ENCODE peak calls at places on chromosomes 12 and 14, in seven cellular contexts. Q is esophagus squamous epithelium, J is suprapubic skin, D is uterus, A is gastrocnemius medialis, B is K562, M is GM12878. K is an unnamed sample.

GRCh38 chr14:70032447-70032846 is 153.2 kb downstream of the SMOC1 start:
- DNase-seq in M (no peak), J (no peak), Q (no peak), B (no peak), D (no peak), A (no peak), K (no peak)

GRCh38 chr12:120662879-120663278 is 22.5 kb downstream of the CABP1 start:
- DNase-seq in J (no peak), Q (no peak), B (no peak), D (no peak), M (peak), A (no peak), K (no peak)

GRCh38 chr12:77847060-77847541 is 16.4 kb downstream of the NAV3 start:
- DNase-seq in M (peak), Q (no peak), B (no peak), D (no peak), J (no peak), A (no peak), K (no peak)

GRCh38 chr14:69357544-69358200 is 40.4 kb downstream of the ERH start:
- DNase-seq in J (no peak), B (no peak), Q (no peak), D (no peak), A (no peak), M (no peak), K (no peak)

GRCh38 chr12:66188584-66189475 is at the start of gene IRAK3:
- DNase-seq in D (peak), J (peak), A (peak), M (no peak), B (no peak), Q (peak), K (peak)

GRCh38 chr14:33464563-33464962 is 486.3 kb downstream of the EGLN3 start:
- DNase-seq in M (no peak), B (no peak), D (no peak), J (no peak), A (no peak), Q (no peak), K (no peak)

GRCh38 chr12:126093911-126094310 is 1028.7 kb downstream of the AACS start:
- DNase-seq in B (peak), M (no peak), D (no peak), Q (no peak), J (no peak), A (no peak), K (no peak)

GRCh38 chr14:102474934-102475333 is 34.6 kb downstream of the ANKRD9 start:
- DNase-seq in B (no peak), M (no peak), D (no peak), A (peak), Q (no peak), J (no peak), K (no peak)

GRCh38 chr12:39239484-39240143 is 203.3 kb downstream of the KIF21A start:
- DNase-seq in A (no peak), Q (no peak), D (no peak), B (no peak), J (no peak), M (no peak), K (no peak)

GRCh38 chr12:95583933-95584332 is 32.7 kb upstream of the USP44 start:
- DNase-seq in D (no peak), M (no peak), B (peak), A (no peak), J (no peak), Q (no peak), K (no peak)

GRCh38 chr12:113190761-113191160 is 5.2 kb downstream of the RITA1 start:
- DNase-seq in M (no peak), J (no peak), D (no peak), B (peak), Q (no peak), A (no peak), K (no peak)

GRCh38 chr12:92604786-92605185 is 98.0 kb upstream of the PLEKHG7 start:
- DNase-seq in A (no peak), Q (no peak), B (no peak), M (no peak), J (no peak), D (no peak), K (no peak)

GRCh38 chr12:10737249-10737648 is 14.1 kb upstream of the YBX3 start:
- DNase-seq in M (no peak), D (no peak), B (no peak), J (no peak), A (no peak), Q (no peak), K (no peak)

GRCh38 chr14:75667099-75667498 is 6.1 kb downstream of the TTLL5 start:
- DNase-seq in J (no peak), D (no peak), Q (no peak), B (no peak), M (no peak), A (no peak), K (no peak)

GRCh38 chr14:22836301-22837058 is at the start of gene MMP14:
- DNase-seq in A (peak), Q (no peak), J (peak), M (no peak), D (peak), B (no peak), K (peak)

GRCh38 chr12:2804390-2805145 is 7.9 kb upstream of the ITFG2 start:
- DNase-seq in D (peak), J (no peak), Q (no peak), M (no peak), B (no peak), A (peak), K (no peak)

GRCh38 chr14:30389134-30389900 is 169.6 kb upstream of the G2E3 start:
- DNase-seq in Q (no peak), J (no peak), D (no peak), A (no peak), M (no peak), B (no peak), K (no peak)

GRCh38 chr14:92603309-92604257 is 90.0 kb downstream of the RIN3 start:
- DNase-seq in M (no peak), Q (no peak), A (peak), J (no peak), D (no peak), B (no peak), K (no peak)

GRCh38 chr12:93197067-93197593 is 180.6 kb upstream of the NUDT4 start:
- DNase-seq in B (no peak), M (no peak), Q (no peak), J (no peak), D (no peak), A (no peak), K (no peak)

GRCh38 chr12:131118366-131118765 is 164.7 kb downstream of the ADGRD1 start:
- DNase-seq in A (no peak), J (peak), B (no peak), M (no peak), D (no peak), Q (no peak), K (no peak)

GRCh38 chr12:94706250-94706661 is 55.9 kb upstream of the TMCC3 start:
- DNase-seq in Q (no peak), D (no peak), M (peak), A (no peak), B (no peak), J (no peak), K (no peak)

GRCh38 chr14:68779761-68780323 is 13.0 kb downstream of the ZFP36L1 start:
- DNase-seq in Q (no peak), M (no peak), A (peak), D (peak), J (peak), B (peak), K (no peak)

GRCh38 chr12:58818546-58818945 is 101.8 kb downstream of the LRIG3 start:
- DNase-seq in A (no peak), J (no peak), D (no peak), B (no peak), Q (no peak), M (no peak), K (no peak)

GRCh38 chr14:58747181-58747580 is 109.4 kb downstream of the DACT1 start:
- DNase-seq in M (no peak), A (peak), D (peak), Q (no peak), B (no peak), J (peak), K (peak)

GRCh38 chr12:47377414-47378221 is 297.9 kb upstream of the AMIGO2 start:
- DNase-seq in D (peak), M (no peak), B (peak), A (peak), J (peak), Q (peak), K (peak)

GRCh38 chr12:94952325-94952724 is 51.2 kb downstream of the NDUFA12 start:
- DNase-seq in A (no peak), J (no peak), Q (no peak), D (no peak), M (no peak), B (no peak), K (peak)

GRCh38 chr12:56914724-56915123 is 19.5 kb downstream of the SDR9C7 start:
- DNase-seq in M (no peak), Q (no peak), J (no peak), B (no peak), D (no peak), A (no peak), K (no peak)

GRCh38 chr12:12004524-12004923 is 66.2 kb upstream of the BCL2L14 start:
- DNase-seq in M (no peak), J (no peak), A (no peak), D (no peak), Q (no peak), B (no peak), K (no peak)

GRCh38 chr12:32002848-32003493 is 43.8 kb downstream of the RESF1 start:
- DNase-seq in J (no peak), B (no peak), M (no peak), Q (no peak), A (no peak), D (no peak), K (no peak)

GRCh38 chr12:130335517-130336392 is 1.9 kb upstream of the PIWIL1 start:
- DNase-seq in B (peak), D (no peak), J (no peak), Q (no peak), M (peak), A (no peak), K (peak)

GRCh38 chr14:103552011-103552797 is 10.3 kb downstream of the BAG5 start:
- DNase-seq in A (peak), B (no peak), J (peak), Q (no peak), D (peak), M (no peak), K (no peak)

GRCh38 chr12:132476421-132476820 is 13.5 kb upstream of the FBRSL1 start:
- DNase-seq in M (no peak), A (no peak), J (no peak), Q (no peak), D (no peak), B (no peak), K (no peak)

GRCh38 chr14:100523131-100523530 is 64.1 kb downstream of the BEGAIN start:
- DNase-seq in B (no peak), D (no peak), M (no peak), A (no peak), Q (no peak), J (peak), K (no peak)

GRCh38 chr12:44246481-44247105 is 410.7 kb downstream of the TMEM117 start:
- DNase-seq in M (no peak), B (no peak), J (no peak), A (no peak), D (no peak), Q (no peak), K (no peak)

GRCh38 chr12:54195736-54196347 is 7.1 kb upstream of the SMUG1 start:
- DNase-seq in D (no peak), Q (no peak), M (no peak), B (peak), A (no peak), J (no peak), K (no peak)

GRCh38 chr12:75048763-75049162 is 160.9 kb downstream of the KCNC2 start:
- DNase-seq in A (no peak), D (no peak), J (no peak), Q (no peak), B (no peak), M (no peak), K (no peak)

GRCh38 chr12:51323317-51323960 is 535 bp downstream of the BIN2 start:
- DNase-seq in M (no peak), Q (no peak), D (no peak), J (no peak), B (no peak), A (no peak), K (no peak)

DNA sequence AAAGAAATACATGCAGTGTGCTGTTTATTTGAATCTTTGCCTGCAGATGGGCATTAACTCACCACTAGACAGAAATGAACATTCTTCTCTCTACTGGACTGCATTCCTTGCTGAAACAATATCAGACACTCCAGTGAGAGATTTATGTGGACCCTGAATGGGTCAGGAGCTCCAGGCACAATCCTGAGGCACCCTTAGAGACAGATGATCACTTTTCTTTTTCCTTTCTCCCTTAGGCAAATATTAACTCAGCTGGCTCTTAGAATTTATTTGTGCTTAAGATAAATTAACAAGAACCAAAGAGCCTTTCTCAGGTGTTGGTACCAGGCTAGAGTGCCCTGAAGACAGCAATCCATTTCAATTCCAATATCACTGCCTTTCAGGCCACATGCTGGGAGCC is 173.0 kb downstream of the EMP1 start:
- DNase-seq in B (no peak), J (no peak), M (no peak), Q (no peak), A (no peak), D (no peak), K (no peak)
- TF ChIP-seq CTCF in B (no peak), J (no peak), M (no peak), Q (no peak), A (no peak), D (no peak), K (no peak)

GRCh38 chr12:6370994-6371754 is 4.2 kb downstream of the SCNN1A start:
- DNase-seq in Q (no peak), D (peak), B (peak), M (peak), A (no peak), J (no peak), K (no peak)
- TF ChIP-seq POLR2A in Q (peak), D (no peak), B (peak), M (no peak), A (no peak), J (no peak), K (no peak)

GRCh38 chr12:115947696-115948062 is 329.8 kb downstream of the MED13L start:
- DNase-seq in M (no peak), Q (no peak), J (no peak), D (no peak), A (no peak), B (no peak), K (no peak)
- TF ChIP-seq CTCF in M (no peak), Q (no peak), J (no peak), D (no peak), A (no peak), B (peak), K (no peak)

GRCh38 chr12:70214972-70215617 is 28.1 kb upstream of the CNOT2 start:
- DNase-seq in Q (no peak), M (no peak), B (no peak), A (no peak), J (no peak), D (no peak), K (no peak)
- TF ChIP-seq POLR2A in Q (no peak), M (no peak), B (no peak), A (no peak), J (no peak), D (no peak), K (no peak)

GRCh38 chr12:118103231-118103600 is 595 bp downstream of the VSIG10 start:
- DNase-seq in M (no peak), D (no peak), J (peak), A (no peak), B (no peak), Q (no peak), K (no peak)

GRCh38 chr12:118102070-118102469 is 1.7 kb downstream of the VSIG10 start:
- DNase-seq in Q (no peak), A (peak), B (no peak), J (no peak), M (no peak), D (no peak), K (no peak)

GRCh38 chr12:118102609-118103008 is 1.2 kb downstream of the VSIG10 start:
- DNase-seq in A (no peak), J (no peak), B (no peak), Q (no peak), D (no peak), M (no peak), K (no peak)

GRCh38 chr12:118101051-118101450 is 2.8 kb downstream of the VSIG10 start:
- DNase-seq in M (no peak), D (no peak), Q (no peak), B (no peak), A (no peak), J (no peak), K (no peak)

GRCh38 chr12:118103601-118104382 is at the start of gene VSIG10:
- DNase-seq in B (peak), J (peak), A (peak), D (peak), Q (no peak), M (no peak), K (peak)
- TF ChIP-seq CTCF in B (no peak), J (no peak), A (no peak), D (no peak), Q (no peak), M (no peak), K (no peak)